ENCODE peak calls at places on chromosome 21, in six cellular contexts. R, T, H, O, S and A are unnamed samples.

GRCh38 chr21:35198004-35198403 is 148.9 kb upstream of the RUNX1 start:
- DNase-seq in R (no peak), T (no peak), H (no peak), O (peak), S (no peak), A (no peak)

GRCh38 chr21:16033193-16033592 is 303.4 kb downstream of the USP25 start:
- DNase-seq in R (no peak), T (no peak), H (no peak), O (no peak), S (no peak), A (no peak)

GRCh38 chr21:38212716-38213115 is 44.1 kb upstream of the KCNJ15 start:
- DNase-seq in R (no peak), T (no peak), H (no peak), O (no peak), S (no peak), A (no peak)

GRCh38 chr21:39911792-39912191 is 44.6 kb downstream of the PCP4 start:
- DNase-seq in R (no peak), T (no peak), H (no peak), O (no peak), S (no peak), A (no peak)

GRCh38 chr21:39313042-39313456 is 383 bp downstream of the BRWD1 start:
- DNase-seq in R (peak), T (peak), H (peak), O (peak), S (no peak), A (peak)

GRCh38 chr21:33755354-33755753 is 113.1 kb downstream of the ITSN1 start:
- DNase-seq in R (no peak), T (no peak), H (no peak), O (no peak), S (no peak), A (no peak)

GRCh38 chr21:22842875-22843274 is 1844.7 kb downstream of the NCAM2 start:
- DNase-seq in R (no peak), T (no peak), H (no peak), O (no peak), S (no peak), A (no peak)

GRCh38 chr21:40386301-40386911 is 460.6 kb downstream of the DSCAM start:
- DNase-seq in R (peak), T (peak), H (no peak), O (no peak), S (no peak), A (peak)

GRCh38 chr21:28624626-28625025 is 368.1 kb downstream of the LTN1 start:
- DNase-seq in R (no peak), T (no peak), H (no peak), O (no peak), S (no peak), A (no peak)

GRCh38 chr21:10272216-10272615 is 249.2 kb upstream of the TPTE start:
- DNase-seq in R (no peak), T (peak), H (no peak), O (no peak), S (no peak), A (no peak)

GRCh38 chr21:26106562-26106961 is 64.0 kb downstream of the APP start:
- DNase-seq in R (no peak), T (no peak), H (no peak), O (no peak), S (no peak), A (no peak)

GRCh38 chr21:31284797-31285397 is 59.2 kb downstream of the TIAM1 start:
- DNase-seq in R (no peak), T (no peak), H (no peak), O (peak), S (no peak), A (peak)

GRCh38 chr21:32415999-32416398 is 3.5 kb downstream of the EVA1C start:
- DNase-seq in R (no peak), T (no peak), H (no peak), O (no peak), S (no peak), A (no peak)

GRCh38 chr21:32412998-32413504 is 545 bp downstream of the EVA1C start:
- DNase-seq in R (no peak), T (peak), H (no peak), O (no peak), S (peak), A (peak)

GRCh38 chr21:32413697-32414578 is 1.4 kb downstream of the EVA1C start:
- DNase-seq in R (no peak), T (no peak), H (no peak), O (no peak), S (no peak), A (no peak)

GRCh38 chr21:32414579-32415358 is 2.3 kb downstream of the EVA1C start:
- DNase-seq in R (no peak), T (no peak), H (no peak), O (no peak), S (no peak), A (no peak)

GRCh38 chr21:32415451-32415850 is 2.9 kb downstream of the EVA1C start:
- DNase-seq in R (no peak), T (no peak), H (no peak), O (no peak), S (no peak), A (no peak)
- H3K27ac ChIP-seq in R (no peak), T (peak), H (no peak), O (no peak), S (no peak), A (peak)

DNA sequence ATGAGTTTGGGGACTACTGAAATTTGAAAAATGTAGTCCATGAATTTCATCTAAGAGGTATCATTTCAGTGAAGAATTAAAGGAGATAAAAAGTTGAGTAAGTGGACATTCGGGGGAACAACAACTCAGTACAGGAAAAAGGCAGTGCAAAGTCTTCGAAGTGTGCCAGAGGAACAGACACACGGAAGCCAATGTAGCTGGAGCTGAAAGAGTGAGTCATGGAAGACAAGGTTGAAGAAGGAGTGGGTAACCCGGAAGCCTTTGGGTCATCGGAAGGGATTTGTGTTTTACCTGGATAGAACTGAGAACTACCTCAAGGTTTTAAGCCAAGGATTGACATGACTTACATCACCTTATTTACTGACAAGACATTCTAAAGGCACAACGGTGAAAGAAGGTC is 733.4 kb downstream of the NCAM2 start:
- DNase-seq in R (no peak), T (no peak), H (no peak), O (no peak), S (no peak), A (no peak)
- H3K27ac ChIP-seq in R (no peak), T (no peak), H (no peak), O (no peak), S (no peak), A (no peak)

DNA sequence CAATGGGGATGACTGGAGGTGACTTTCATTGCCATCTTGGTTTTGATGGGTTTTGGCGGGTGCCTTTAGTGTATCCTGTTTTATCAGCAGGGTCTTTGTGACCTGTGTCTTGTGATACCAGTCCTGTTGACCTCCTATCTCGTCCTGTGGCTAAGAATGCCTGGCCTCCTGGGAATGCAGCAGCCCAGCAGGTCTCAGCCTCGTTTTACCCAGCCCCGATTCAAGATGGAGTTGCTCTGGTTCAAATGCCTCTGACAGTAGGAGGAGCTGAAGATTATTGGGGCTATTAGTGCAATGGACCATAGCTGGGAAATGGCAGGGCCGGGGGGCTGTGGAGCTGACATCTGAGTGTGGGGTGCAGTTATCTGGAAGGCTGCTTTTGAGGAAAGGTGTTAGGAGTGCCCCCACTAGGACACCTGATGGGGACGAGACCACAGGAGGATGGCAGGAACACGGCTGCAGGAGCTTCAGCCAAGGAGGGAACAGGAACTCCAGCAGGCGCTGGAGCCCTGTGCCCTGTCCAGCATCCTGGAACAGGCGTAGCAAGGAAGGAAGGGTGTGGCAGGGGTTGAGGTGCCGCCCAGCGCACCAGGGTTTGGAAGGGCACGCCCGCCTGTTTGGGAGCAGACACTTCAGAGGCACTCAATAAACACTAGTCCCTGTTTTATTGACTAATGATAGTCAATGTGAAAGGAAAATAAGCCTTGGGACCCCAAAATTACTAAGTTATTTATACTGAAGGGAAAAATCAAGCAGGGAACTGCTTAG is 15.3 kb upstream of the AGPAT3 start:
- DNase-seq in R (no peak), T (no peak), H (no peak), O (no peak), S (no peak), A (no peak)
- H3K27ac ChIP-seq in R (no peak), T (no peak), H (no peak), O (no peak), S (no peak), A (no peak)

DNA sequence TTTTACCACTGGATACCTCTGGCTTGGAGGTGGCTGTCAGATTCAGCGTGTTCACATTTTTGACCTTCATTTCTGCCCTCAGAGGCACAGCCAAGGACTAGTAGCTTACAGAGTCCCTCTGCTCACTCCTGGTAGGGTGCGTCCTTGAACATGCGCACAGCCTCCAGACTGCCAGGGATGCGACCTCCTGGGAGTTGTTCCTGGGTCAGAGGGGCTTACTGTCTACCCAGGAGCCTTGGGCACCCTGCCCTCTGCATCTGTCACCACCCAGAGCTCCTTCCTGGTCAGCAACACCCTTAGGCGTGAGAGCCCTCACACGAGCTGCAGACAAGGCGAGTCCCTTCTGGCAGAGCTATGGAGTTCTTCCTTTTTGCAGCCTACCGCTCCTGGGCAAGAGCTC is 1.7 kb downstream of the SLX9 start:
- DNase-seq in R (no peak), T (peak), H (no peak), O (no peak), S (peak), A (peak)
- H3K27ac ChIP-seq in R (no peak), T (no peak), H (no peak), O (no peak), S (no peak), A (no peak)

DNA sequence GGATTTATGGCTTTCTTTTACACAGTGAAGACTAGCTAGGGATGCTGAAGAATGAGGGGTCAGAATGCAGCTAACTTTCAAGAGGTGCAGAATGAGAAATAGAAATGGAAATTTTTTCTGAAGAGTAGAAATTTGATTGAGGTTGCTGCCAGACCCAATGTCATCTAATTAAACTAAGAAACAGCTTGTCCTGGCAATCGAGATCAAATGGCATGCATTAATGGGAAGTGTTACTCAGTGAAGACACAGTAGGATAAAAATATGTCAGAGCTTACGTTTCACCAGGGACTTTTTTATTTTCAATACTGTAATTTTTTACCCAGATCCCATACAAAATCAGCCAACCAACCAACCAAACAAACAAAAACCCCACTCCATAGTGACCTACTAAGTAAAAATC is 306.0 kb downstream of the GRIK1 start:
- DNase-seq in R (no peak), T (no peak), H (no peak), O (no peak), S (no peak), A (no peak)
- H3K27ac ChIP-seq in R (no peak), T (no peak), H (no peak), O (no peak), S (no peak), A (no peak)

DNA sequence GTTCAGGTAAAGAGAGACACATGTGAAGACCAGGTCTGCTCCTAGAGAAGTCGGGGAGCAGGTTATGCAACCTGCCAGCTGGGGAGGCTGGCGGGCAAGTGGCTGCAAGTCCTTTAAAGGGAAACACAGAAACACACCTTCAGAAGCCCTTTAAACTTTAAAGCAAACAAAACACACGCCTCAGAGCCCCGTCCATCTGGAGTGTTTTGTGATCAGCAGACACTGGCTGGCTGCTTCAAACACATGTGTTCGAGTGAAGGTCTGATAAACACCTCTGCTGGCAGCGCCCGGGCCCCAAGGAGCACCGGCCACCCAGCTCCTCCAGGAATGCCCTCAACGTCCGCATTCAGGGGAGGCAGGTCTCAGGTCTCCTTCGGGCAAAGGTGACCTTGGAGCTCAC is 15.2 kb downstream of the RIPK4 start:
- DNase-seq in R (no peak), T (peak), H (no peak), O (no peak), S (no peak), A (no peak)
- H3K27ac ChIP-seq in R (no peak), T (no peak), H (no peak), O (no peak), S (no peak), A (no peak)

DNA sequence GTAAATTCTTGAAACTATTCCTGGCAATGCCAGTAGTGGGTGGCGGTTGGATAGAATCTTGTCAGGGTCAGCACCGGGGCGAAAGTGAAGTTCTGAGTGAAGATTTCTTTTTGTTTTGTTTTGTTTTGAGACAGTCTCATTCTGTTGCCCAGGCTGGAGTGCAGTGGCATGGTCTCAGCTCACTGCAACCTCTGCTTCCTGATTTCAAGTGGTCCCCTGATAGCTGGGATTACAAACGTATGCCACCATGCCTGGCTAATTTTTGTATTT is 33.3 kb downstream of the PCNT start:
- DNase-seq in R (no peak), T (no peak), H (no peak), O (no peak), S (no peak), A (no peak)
- H3K27ac ChIP-seq in R (no peak), T (no peak), H (no peak), O (no peak), S (no peak), A (no peak)

GRCh38 chr21:36691539-36692124 is 7.3 kb upstream of the SIM2 start:
- DNase-seq in R (no peak), T (no peak), H (no peak), O (no peak), S (no peak), A (no peak)

GRCh38 chr21:36692125-36692843 is 6.6 kb upstream of the SIM2 start:
- DNase-seq in R (no peak), T (no peak), H (no peak), O (no peak), S (no peak), A (no peak)

GRCh38 chr21:36693144-36694040 is 5.5 kb upstream of the SIM2 start:
- DNase-seq in R (no peak), T (no peak), H (no peak), O (no peak), S (no peak), A (no peak)

GRCh38 chr21:36694041-36694515 is 4.8 kb upstream of the SIM2 start:
- DNase-seq in R (no peak), T (no peak), H (no peak), O (no peak), S (no peak), A (no peak)

DNA sequence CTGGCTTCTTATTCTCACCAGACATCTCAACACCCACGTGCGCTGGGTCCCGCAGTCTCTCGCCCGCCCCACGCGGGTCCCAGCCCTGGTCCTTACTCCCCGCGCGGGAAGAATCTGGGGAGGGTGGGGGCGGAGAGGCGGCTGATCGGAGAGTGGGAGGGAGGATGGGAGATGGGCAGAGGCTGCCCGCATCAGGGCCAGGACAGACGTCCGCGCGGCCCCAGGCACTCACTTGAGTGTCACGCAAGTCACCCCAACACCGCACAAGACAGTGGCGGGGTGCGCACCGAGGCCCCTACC is 6.1 kb upstream of the SIM2 start:
- DNase-seq in R (no peak), T (no peak), H (no peak), O (no peak), S (no peak), A (no peak)
- H3K27ac ChIP-seq in R (no peak), T (no peak), H (no peak), O (no peak), S (no peak), A (no peak)